ENCODE peak calls at places on chromosomes 3 and 15, in ten cellular contexts. One of them, this sample, is unnamed.

GRCh38 chr3:19573644-19574043 is 360.4 kb downstream of the EFHB start:
- DNase-seq in H4: no peak
- DNase-seq in NCI-H2029: peak
- DNase-seq in fibroblast of the conjunctiva: no peak
- DNase-seq in Calu3: no peak
- DNase-seq in nucleus accumbens: no peak
- DNase-seq in NCI-H187: no peak
- DNase-seq in adrenal gland: no peak
- DNase-seq in A549: no peak
- DNase-seq in fibroblast of lung: no peak
- DNase-seq in this sample: no peak

GRCh38 chr3:123338021-123338619 is 110.8 kb downstream of the ADCY5 start:
- DNase-seq in fibroblast of the conjunctiva: no peak
- DNase-seq in fibroblast of lung: no peak
- DNase-seq in NCI-H187: peak
- DNase-seq in adrenal gland: no peak
- DNase-seq in A549: no peak
- DNase-seq in NCI-H2029: peak
- DNase-seq in Calu3: no peak
- DNase-seq in nucleus accumbens: peak
- DNase-seq in H4: no peak
- DNase-seq in this sample: no peak

GRCh38 chr15:73153024-73153423 is 100.8 kb downstream of the NEO1 start:
- DNase-seq in fibroblast of the conjunctiva: no peak
- DNase-seq in A549: no peak
- DNase-seq in H4: no peak
- DNase-seq in NCI-H2029: no peak
- DNase-seq in Calu3: no peak
- DNase-seq in nucleus accumbens: no peak
- DNase-seq in fibroblast of lung: no peak
- DNase-seq in NCI-H187: no peak
- DNase-seq in adrenal gland: no peak
- DNase-seq in this sample: no peak

GRCh38 chr3:66572938-66573710 is 72.3 kb upstream of the LRIG1 start:
- DNase-seq in A549: peak
- DNase-seq in adrenal gland: peak
- DNase-seq in fibroblast of the conjunctiva: no peak
- DNase-seq in H4: no peak
- DNase-seq in NCI-H2029: no peak
- DNase-seq in nucleus accumbens: no peak
- DNase-seq in NCI-H187: no peak
- DNase-seq in Calu3: peak
- DNase-seq in fibroblast of lung: no peak
- DNase-seq in this sample: no peak

GRCh38 chr3:46381662-46382061 is 10.9 kb downstream of the CCR5 start:
- DNase-seq in fibroblast of the conjunctiva: no peak
- DNase-seq in NCI-H2029: no peak
- DNase-seq in adrenal gland: no peak
- DNase-seq in NCI-H187: no peak
- DNase-seq in A549: no peak
- DNase-seq in fibroblast of lung: no peak
- DNase-seq in nucleus accumbens: no peak
- DNase-seq in Calu3: no peak
- DNase-seq in H4: no peak
- DNase-seq in this sample: no peak

GRCh38 chr3:152087153-152087552 is 181.6 kb upstream of the MBNL1 start:
- DNase-seq in nucleus accumbens: no peak
- DNase-seq in adrenal gland: no peak
- DNase-seq in NCI-H187: no peak
- DNase-seq in H4: no peak
- DNase-seq in fibroblast of lung: no peak
- DNase-seq in NCI-H2029: no peak
- DNase-seq in Calu3: no peak
- DNase-seq in fibroblast of the conjunctiva: no peak
- DNase-seq in A549: no peak
- DNase-seq in this sample: no peak

GRCh38 chr15:62087671-62088360 is 21.0 kb downstream of the C2CD4A start:
- DNase-seq in H4: no peak
- DNase-seq in nucleus accumbens: no peak
- DNase-seq in A549: no peak
- DNase-seq in NCI-H2029: no peak
- DNase-seq in adrenal gland: peak
- DNase-seq in NCI-H187: no peak
- DNase-seq in fibroblast of the conjunctiva: no peak
- DNase-seq in Calu3: no peak
- DNase-seq in fibroblast of lung: no peak
- DNase-seq in this sample: peak

GRCh38 chr3:9045399-9045798 is 82.1 kb upstream of the RAD18 start:
- DNase-seq in NCI-H2029: no peak
- DNase-seq in NCI-H187: no peak
- DNase-seq in fibroblast of the conjunctiva: no peak
- DNase-seq in fibroblast of lung: no peak
- DNase-seq in nucleus accumbens: no peak
- DNase-seq in adrenal gland: no peak
- DNase-seq in A549: no peak
- DNase-seq in H4: no peak
- DNase-seq in Calu3: no peak
- DNase-seq in this sample: no peak

GRCh38 chr3:130905551-130905950 is 11.7 kb downstream of the ATP2C1 start:
- DNase-seq in fibroblast of the conjunctiva: peak
- DNase-seq in A549: no peak
- DNase-seq in H4: peak
- DNase-seq in nucleus accumbens: no peak
- DNase-seq in NCI-H187: no peak
- DNase-seq in Calu3: no peak
- DNase-seq in NCI-H2029: no peak
- DNase-seq in fibroblast of lung: no peak
- DNase-seq in adrenal gland: no peak
- DNase-seq in this sample: peak

GRCh38 chr3:36957862-36958686 is 13.2 kb upstream of the TRANK1 start:
- DNase-seq in fibroblast of lung: peak
- DNase-seq in nucleus accumbens: no peak
- DNase-seq in Calu3: no peak
- DNase-seq in fibroblast of the conjunctiva: no peak
- DNase-seq in NCI-H187: no peak
- DNase-seq in A549: peak
- DNase-seq in NCI-H2029: no peak
- DNase-seq in adrenal gland: no peak
- DNase-seq in H4: no peak
- DNase-seq in this sample: peak

GRCh38 chr3:128427872-128428822 is 38.5 kb downstream of the DNAJB8 start:
- DNase-seq in NCI-H2029: no peak
- DNase-seq in A549: no peak
- DNase-seq in Calu3: no peak
- DNase-seq in adrenal gland: no peak
- DNase-seq in H4: no peak
- DNase-seq in nucleus accumbens: no peak
- DNase-seq in fibroblast of the conjunctiva: no peak
- DNase-seq in NCI-H187: no peak
- DNase-seq in fibroblast of lung: no peak
- DNase-seq in this sample: no peak

GRCh38 chr3:7813412-7813811 is 688.2 kb upstream of the LMCD1 start:
- DNase-seq in nucleus accumbens: no peak
- DNase-seq in adrenal gland: no peak
- DNase-seq in fibroblast of the conjunctiva: no peak
- DNase-seq in fibroblast of lung: no peak
- DNase-seq in H4: no peak
- DNase-seq in NCI-H2029: no peak
- DNase-seq in Calu3: no peak
- DNase-seq in A549: no peak
- DNase-seq in NCI-H187: no peak
- DNase-seq in this sample: no peak

GRCh38 chr3:129636082-129636481 is 29.6 kb upstream of the PLXND1 start:
- DNase-seq in A549: no peak
- DNase-seq in adrenal gland: no peak
- DNase-seq in Calu3: no peak
- DNase-seq in NCI-H2029: no peak
- DNase-seq in NCI-H187: no peak
- DNase-seq in nucleus accumbens: no peak
- DNase-seq in H4: no peak
- DNase-seq in fibroblast of lung: no peak
- DNase-seq in fibroblast of the conjunctiva: no peak
- DNase-seq in this sample: no peak

GRCh38 chr15:70501849-70502248 is 261.5 kb downstream of the UACA start:
- DNase-seq in NCI-H2029: no peak
- DNase-seq in A549: no peak
- DNase-seq in H4: no peak
- DNase-seq in nucleus accumbens: no peak
- DNase-seq in fibroblast of lung: no peak
- DNase-seq in NCI-H187: no peak
- DNase-seq in Calu3: no peak
- DNase-seq in adrenal gland: no peak
- DNase-seq in fibroblast of the conjunctiva: no peak
- DNase-seq in this sample: no peak

GRCh38 chr3:176523114-176523513 is 674.2 kb downstream of the TBL1XR1 start:
- DNase-seq in fibroblast of the conjunctiva: no peak
- DNase-seq in A549: no peak
- DNase-seq in H4: no peak
- DNase-seq in adrenal gland: no peak
- DNase-seq in NCI-H2029: no peak
- DNase-seq in fibroblast of lung: no peak
- DNase-seq in Calu3: no peak
- DNase-seq in NCI-H187: no peak
- DNase-seq in nucleus accumbens: no peak
- DNase-seq in this sample: no peak

GRCh38 chr3:123804676-123805075 is 79.5 kb downstream of the MYLK start:
- DNase-seq in fibroblast of the conjunctiva: no peak
- DNase-seq in fibroblast of lung: no peak
- DNase-seq in H4: no peak
- DNase-seq in nucleus accumbens: no peak
- DNase-seq in Calu3: no peak
- DNase-seq in adrenal gland: no peak
- DNase-seq in NCI-H2029: no peak
- DNase-seq in A549: no peak
- DNase-seq in NCI-H187: no peak
- DNase-seq in this sample: no peak

GRCh38 chr15:76994971-76995945 is at the start of gene PSTPIP1:
- DNase-seq in nucleus accumbens: no peak
- DNase-seq in adrenal gland: no peak
- DNase-seq in H4: no peak
- DNase-seq in NCI-H2029: no peak
- DNase-seq in NCI-H187: no peak
- DNase-seq in fibroblast of the conjunctiva: no peak
- DNase-seq in fibroblast of lung: no peak
- DNase-seq in Calu3: no peak
- DNase-seq in A549: no peak
- DNase-seq in this sample: peak

GRCh38 chr15:91369823-91370222 is 269.8 kb downstream of the SV2B start:
- DNase-seq in fibroblast of the conjunctiva: no peak
- DNase-seq in fibroblast of lung: no peak
- DNase-seq in adrenal gland: no peak
- DNase-seq in H4: no peak
- DNase-seq in A549: no peak
- DNase-seq in Calu3: no peak
- DNase-seq in nucleus accumbens: no peak
- DNase-seq in NCI-H187: no peak
- DNase-seq in NCI-H2029: no peak
- DNase-seq in this sample: no peak

GRCh38 chr3:27354588-27355203 is 14.5 kb downstream of the NEK10 start:
- DNase-seq in A549: no peak
- DNase-seq in Calu3: no peak
- DNase-seq in adrenal gland: no peak
- DNase-seq in nucleus accumbens: no peak
- DNase-seq in NCI-H187: no peak
- DNase-seq in H4: no peak
- DNase-seq in fibroblast of lung: no peak
- DNase-seq in NCI-H2029: no peak
- DNase-seq in fibroblast of the conjunctiva: no peak
- DNase-seq in this sample: no peak

GRCh38 chr3:40200754-40201316 is 108.7 kb upstream of the EIF1B start:
- DNase-seq in H4: no peak
- DNase-seq in fibroblast of the conjunctiva: no peak
- DNase-seq in A549: no peak
- DNase-seq in nucleus accumbens: no peak
- DNase-seq in NCI-H187: no peak
- DNase-seq in fibroblast of lung: no peak
- DNase-seq in NCI-H2029: no peak
- DNase-seq in adrenal gland: no peak
- DNase-seq in Calu3: no peak
- DNase-seq in this sample: no peak

GRCh38 chr3:161558256-161558655 is 61.6 kb downstream of the OTOL1 start:
- DNase-seq in NCI-H2029: peak
- DNase-seq in fibroblast of lung: peak
- DNase-seq in fibroblast of the conjunctiva: no peak
- DNase-seq in H4: peak
- DNase-seq in Calu3: no peak
- DNase-seq in A549: no peak
- DNase-seq in NCI-H187: no peak
- DNase-seq in adrenal gland: no peak
- DNase-seq in nucleus accumbens: no peak
- DNase-seq in this sample: no peak

GRCh38 chr3:128163432-128163831 is 10.2 kb downstream of the EEFSEC start:
- DNase-seq in NCI-H2029: no peak
- DNase-seq in H4: no peak
- DNase-seq in Calu3: no peak
- DNase-seq in nucleus accumbens: no peak
- DNase-seq in fibroblast of the conjunctiva: no peak
- DNase-seq in NCI-H187: no peak
- DNase-seq in adrenal gland: no peak
- DNase-seq in fibroblast of lung: no peak
- DNase-seq in A549: no peak
- DNase-seq in this sample: no peak

GRCh38 chr3:71172951-71173350 is 410.6 kb downstream of the FOXP1 start:
- DNase-seq in A549: no peak
- DNase-seq in fibroblast of the conjunctiva: peak
- DNase-seq in adrenal gland: no peak
- DNase-seq in Calu3: no peak
- DNase-seq in NCI-H187: no peak
- DNase-seq in nucleus accumbens: no peak
- DNase-seq in fibroblast of lung: peak
- DNase-seq in NCI-H2029: no peak
- DNase-seq in H4: no peak
- DNase-seq in this sample: peak

GRCh38 chr3:106631378-106632083 is 745.7 kb upstream of the CCDC54 start:
- DNase-seq in NCI-H187: no peak
- DNase-seq in nucleus accumbens: no peak
- DNase-seq in A549: no peak
- DNase-seq in fibroblast of the conjunctiva: no peak
- DNase-seq in fibroblast of lung: peak
- DNase-seq in NCI-H2029: no peak
- DNase-seq in Calu3: no peak
- DNase-seq in adrenal gland: no peak
- DNase-seq in H4: no peak
- DNase-seq in this sample: no peak